ENCODE peak calls at places on chromosomes 1 and 21, in eight cellular contexts. One of them, this sample, is unnamed.

GRCh38 chr1:30768169-30768829 is 10.7 kb upstream of the LAPTM5 start:
- DNase-seq in Panc1: no peak
- DNase-seq in K562: peak; percentile 56
- DNase-seq in ovary: no peak
- DNase-seq in endothelial cell of umbilical vein: no peak
- DNase-seq in CD8-positive, alpha-beta T cell: no peak
- DNase-seq in IMR-90: no peak
- DNase-seq in pancreas: peak; percentile 14
- DNase-seq in this sample: no peak

GRCh38 chr1:36831171-36831810 is 203.0 kb downstream of the GRIK3 start:
- DNase-seq in Panc1: no peak
- DNase-seq in IMR-90: no peak
- DNase-seq in pancreas: no peak
- DNase-seq in ovary: no peak
- DNase-seq in CD8-positive, alpha-beta T cell: no peak
- DNase-seq in endothelial cell of umbilical vein: no peak
- DNase-seq in K562: no peak
- DNase-seq in this sample: no peak

GRCh38 chr21:46045154-46045553 is 52.8 kb upstream of the COL6A2 start:
- DNase-seq in CD8-positive, alpha-beta T cell: no peak
- DNase-seq in Panc1: no peak
- DNase-seq in K562: no peak
- DNase-seq in IMR-90: no peak
- DNase-seq in endothelial cell of umbilical vein: no peak
- DNase-seq in pancreas: no peak
- DNase-seq in ovary: no peak
- DNase-seq in this sample: no peak

GRCh38 chr1:240595476-240595875 is 16.5 kb downstream of the GREM2 start:
- DNase-seq in K562: no peak
- DNase-seq in pancreas: no peak
- DNase-seq in Panc1: no peak
- DNase-seq in CD8-positive, alpha-beta T cell: no peak
- DNase-seq in ovary: no peak
- DNase-seq in endothelial cell of umbilical vein: no peak
- DNase-seq in IMR-90: no peak
- DNase-seq in this sample: no peak

GRCh38 chr1:36126797-36127500 is 1.9 kb upstream of the COL8A2 start:
- DNase-seq in CD8-positive, alpha-beta T cell: no peak
- DNase-seq in K562: no peak
- DNase-seq in pancreas: no peak
- DNase-seq in endothelial cell of umbilical vein: no peak
- DNase-seq in Panc1: no peak
- DNase-seq in ovary: no peak
- DNase-seq in IMR-90: no peak
- DNase-seq in this sample: no peak

GRCh38 chr1:19758227-19758830 is 41.4 kb downstream of the TMCO4 start:
- DNase-seq in pancreas: no peak
- DNase-seq in endothelial cell of umbilical vein: no peak
- DNase-seq in IMR-90: peak; percentile 84
- DNase-seq in ovary: no peak
- DNase-seq in K562: no peak
- DNase-seq in Panc1: no peak
- DNase-seq in CD8-positive, alpha-beta T cell: no peak
- DNase-seq in this sample: peak; percentile 72

GRCh38 chr1:39450956-39451601 is 40.4 kb upstream of the BMP8A start:
- DNase-seq in endothelial cell of umbilical vein: peak; percentile 73
- DNase-seq in pancreas: no peak
- DNase-seq in IMR-90: peak; percentile 89
- DNase-seq in CD8-positive, alpha-beta T cell: no peak
- DNase-seq in ovary: peak; percentile 56
- DNase-seq in Panc1: no peak
- DNase-seq in K562: no peak
- DNase-seq in this sample: no peak

GRCh38 chr1:55584521-55585401 is 369.6 kb upstream of the USP24 start:
- DNase-seq in pancreas: no peak
- DNase-seq in endothelial cell of umbilical vein: peak; percentile 14
- DNase-seq in Panc1: no peak
- DNase-seq in IMR-90: peak; percentile 44
- DNase-seq in ovary: peak; percentile 55
- DNase-seq in CD8-positive, alpha-beta T cell: no peak
- DNase-seq in K562: no peak
- DNase-seq in this sample: no peak

GRCh38 chr1:34549199-34549598 is 205.6 kb upstream of the GJB5 start:
- DNase-seq in K562: peak; percentile 42
- DNase-seq in CD8-positive, alpha-beta T cell: no peak
- DNase-seq in Panc1: no peak
- DNase-seq in endothelial cell of umbilical vein: no peak
- DNase-seq in IMR-90: no peak
- DNase-seq in ovary: no peak
- DNase-seq in pancreas: no peak
- DNase-seq in this sample: no peak

GRCh38 chr1:63362578-63362977 is 4.8 kb upstream of the ALG6 start:
- DNase-seq in IMR-90: no peak
- DNase-seq in Panc1: no peak
- DNase-seq in pancreas: no peak
- DNase-seq in endothelial cell of umbilical vein: no peak
- DNase-seq in K562: no peak
- DNase-seq in CD8-positive, alpha-beta T cell: no peak
- DNase-seq in ovary: no peak
- DNase-seq in this sample: no peak

GRCh38 chr1:165671531-165671930 is 26.8 kb downstream of the ALDH9A1 start:
- DNase-seq in pancreas: no peak
- DNase-seq in ovary: no peak
- DNase-seq in Panc1: no peak
- DNase-seq in CD8-positive, alpha-beta T cell: no peak
- DNase-seq in IMR-90: no peak
- DNase-seq in K562: no peak
- DNase-seq in endothelial cell of umbilical vein: no peak
- DNase-seq in this sample: no peak

GRCh38 chr21:45875416-45875760 is 106.2 kb upstream of the COL6A1 start:
- DNase-seq in endothelial cell of umbilical vein: no peak
- DNase-seq in ovary: no peak
- DNase-seq in K562: no peak
- DNase-seq in pancreas: no peak
- DNase-seq in Panc1: no peak
- DNase-seq in CD8-positive, alpha-beta T cell: no peak
- DNase-seq in IMR-90: no peak
- DNase-seq in this sample: no peak

GRCh38 chr1:57512386-57512785 is 88.5 kb upstream of the DAB1 start:
- DNase-seq in pancreas: no peak
- DNase-seq in IMR-90: no peak
- DNase-seq in CD8-positive, alpha-beta T cell: no peak
- DNase-seq in ovary: no peak
- DNase-seq in K562: no peak
- DNase-seq in Panc1: no peak
- DNase-seq in endothelial cell of umbilical vein: no peak
- DNase-seq in this sample: no peak

GRCh38 chr1:226355679-226356583 is 47.0 kb upstream of the LIN9 start:
- DNase-seq in CD8-positive, alpha-beta T cell: no peak
- DNase-seq in IMR-90: no peak
- DNase-seq in ovary: no peak
- DNase-seq in Panc1: no peak
- DNase-seq in endothelial cell of umbilical vein: no peak
- DNase-seq in pancreas: no peak
- DNase-seq in K562: no peak
- DNase-seq in this sample: no peak

GRCh38 chr1:32859915-32860314 is 10.8 kb downstream of the FNDC5 start:
- DNase-seq in endothelial cell of umbilical vein: no peak
- DNase-seq in pancreas: no peak
- DNase-seq in Panc1: no peak
- DNase-seq in ovary: no peak
- DNase-seq in K562: no peak
- DNase-seq in IMR-90: no peak
- DNase-seq in CD8-positive, alpha-beta T cell: no peak
- DNase-seq in this sample: no peak

GRCh38 chr1:90200637-90201235 is 205.8 kb downstream of the ZNF326 start:
- DNase-seq in endothelial cell of umbilical vein: no peak
- DNase-seq in K562: no peak
- DNase-seq in IMR-90: no peak
- DNase-seq in Panc1: no peak
- DNase-seq in pancreas: no peak
- DNase-seq in CD8-positive, alpha-beta T cell: no peak
- DNase-seq in ovary: no peak
- DNase-seq in this sample: no peak

GRCh38 chr1:47656719-47657685 is 219.2 kb downstream of the FOXD2 start:
- DNase-seq in Panc1: no peak
- DNase-seq in pancreas: no peak
- DNase-seq in ovary: no peak
- DNase-seq in K562: no peak
- DNase-seq in CD8-positive, alpha-beta T cell: no peak
- DNase-seq in IMR-90: peak; percentile 39
- DNase-seq in endothelial cell of umbilical vein: peak; percentile 97
- DNase-seq in this sample: no peak

DNA sequence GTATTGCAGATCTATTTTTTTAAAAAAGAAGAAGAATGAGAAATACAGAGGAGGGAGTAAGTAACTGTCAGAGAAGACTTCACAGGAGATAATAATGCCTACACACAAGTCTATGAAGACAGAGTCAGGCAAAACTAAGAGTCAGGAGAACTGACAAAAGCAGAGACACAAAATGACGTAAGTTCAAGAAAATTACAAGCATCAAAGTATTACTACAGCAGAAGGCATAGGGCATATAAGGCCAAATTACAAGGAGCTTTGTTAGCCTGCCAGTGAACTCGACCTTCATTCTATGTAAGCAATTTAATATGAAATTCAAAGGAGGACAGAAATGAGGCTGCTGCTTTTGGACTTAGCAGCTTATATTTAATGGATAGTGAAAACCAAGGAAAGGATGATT is 23.7 kb downstream of the FAF1 start:
- DNase-seq in IMR-90: peak; percentile 4
- DNase-seq in K562: no peak
- DNase-seq in Panc1: no peak
- DNase-seq in ovary: no peak
- DNase-seq in CD8-positive, alpha-beta T cell: no peak
- DNase-seq in pancreas: no peak
- DNase-seq in endothelial cell of umbilical vein: no peak
- DNase-seq in this sample: no peak
- H3K4me3 ChIP-seq in IMR-90: no peak overlapping the region
- H3K4me3 ChIP-seq in K562: no peak overlapping the region
- H3K4me3 ChIP-seq in Panc1: no peak overlapping the region
- H3K4me3 ChIP-seq in ovary: no peak overlapping the region
- H3K4me3 ChIP-seq in CD8-positive, alpha-beta T cell: no peak overlapping the region
- H3K4me3 ChIP-seq in pancreas: no peak overlapping the region
- H3K4me3 ChIP-seq in endothelial cell of umbilical vein: no peak overlapping the region
- H3K4me3 ChIP-seq in this sample: no peak overlapping the region

DNA sequence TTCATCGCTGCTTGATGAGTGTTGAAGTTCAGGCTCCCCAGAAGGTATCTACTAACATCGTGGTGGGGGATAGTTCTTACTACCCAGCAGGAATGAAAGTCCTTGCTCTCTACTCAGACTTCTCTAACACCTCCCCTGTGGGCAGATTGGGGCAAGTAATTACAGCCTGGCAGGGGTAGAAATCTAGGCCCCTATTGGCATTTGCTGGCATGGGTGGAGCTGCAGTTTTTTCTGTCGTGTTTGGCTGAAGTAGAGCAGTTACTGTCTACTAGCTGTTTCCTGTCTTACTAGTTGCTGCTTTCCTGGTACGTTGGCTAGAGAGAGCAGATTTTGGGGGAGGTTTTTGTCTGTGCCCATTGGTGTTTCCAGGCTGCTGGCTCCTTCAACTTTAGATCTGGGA is 41.6 kb downstream of the ZYG11B start:
- DNase-seq in K562: no peak
- DNase-seq in endothelial cell of umbilical vein: no peak
- DNase-seq in CD8-positive, alpha-beta T cell: no peak
- DNase-seq in pancreas: no peak
- DNase-seq in Panc1: no peak
- DNase-seq in ovary: no peak
- DNase-seq in IMR-90: no peak
- DNase-seq in this sample: no peak
- TF ChIP-seq CTCF in K562: no peak
- TF ChIP-seq CTCF in endothelial cell of umbilical vein: no peak
- TF ChIP-seq CTCF in CD8-positive, alpha-beta T cell: no peak
- TF ChIP-seq CTCF in pancreas: no peak
- TF ChIP-seq CTCF in Panc1: no peak
- TF ChIP-seq CTCF in ovary: no peak
- TF ChIP-seq CTCF in IMR-90: no peak
- TF ChIP-seq CTCF in this sample: no peak

GRCh38 chr1:25217598-25218232 is 14.6 kb downstream of the SYF2 start:
- DNase-seq in Panc1: no peak
- DNase-seq in K562: no peak
- DNase-seq in ovary: no peak
- DNase-seq in CD8-positive, alpha-beta T cell: no peak
- DNase-seq in IMR-90: no peak
- DNase-seq in pancreas: no peak
- DNase-seq in endothelial cell of umbilical vein: no peak
- DNase-seq in this sample: no peak

GRCh38 chr1:25220666-25221065 is 11.6 kb downstream of the SYF2 start:
- DNase-seq in CD8-positive, alpha-beta T cell: no peak
- DNase-seq in K562: no peak
- DNase-seq in pancreas: no peak
- DNase-seq in ovary: no peak
- DNase-seq in IMR-90: no peak
- DNase-seq in Panc1: no peak
- DNase-seq in endothelial cell of umbilical vein: no peak
- DNase-seq in this sample: no peak

GRCh38 chr1:25223471-25223870 is 8.8 kb downstream of the SYF2 start:
- DNase-seq in endothelial cell of umbilical vein: no peak
- DNase-seq in CD8-positive, alpha-beta T cell: no peak
- DNase-seq in pancreas: no peak
- DNase-seq in K562: no peak
- DNase-seq in ovary: no peak
- DNase-seq in IMR-90: peak; percentile 56
- DNase-seq in Panc1: no peak
- DNase-seq in this sample: no peak

GRCh38 chr1:25219661-25220251 is 12.5 kb downstream of the SYF2 start:
- DNase-seq in K562: no peak
- DNase-seq in CD8-positive, alpha-beta T cell: no peak
- DNase-seq in pancreas: no peak
- DNase-seq in Panc1: no peak
- DNase-seq in endothelial cell of umbilical vein: no peak
- DNase-seq in IMR-90: no peak
- DNase-seq in ovary: no peak
- DNase-seq in this sample: no peak

GRCh38 chr1:25222606-25223005 is 9.7 kb downstream of the SYF2 start:
- DNase-seq in IMR-90: no peak
- DNase-seq in K562: no peak
- DNase-seq in CD8-positive, alpha-beta T cell: no peak
- DNase-seq in Panc1: no peak
- DNase-seq in pancreas: no peak
- DNase-seq in endothelial cell of umbilical vein: no peak
- DNase-seq in ovary: no peak
- DNase-seq in this sample: no peak
- H3K4me3 ChIP-seq in IMR-90: no peak overlapping the region
- H3K4me3 ChIP-seq in K562: no peak overlapping the region
- H3K4me3 ChIP-seq in CD8-positive, alpha-beta T cell: no peak overlapping the region
- H3K4me3 ChIP-seq in Panc1: no peak overlapping the region
- H3K4me3 ChIP-seq in pancreas: no peak overlapping the region
- H3K4me3 ChIP-seq in endothelial cell of umbilical vein: no peak overlapping the region
- H3K4me3 ChIP-seq in ovary: no peak overlapping the region
- H3K4me3 ChIP-seq in this sample: no peak overlapping the region

DNA sequence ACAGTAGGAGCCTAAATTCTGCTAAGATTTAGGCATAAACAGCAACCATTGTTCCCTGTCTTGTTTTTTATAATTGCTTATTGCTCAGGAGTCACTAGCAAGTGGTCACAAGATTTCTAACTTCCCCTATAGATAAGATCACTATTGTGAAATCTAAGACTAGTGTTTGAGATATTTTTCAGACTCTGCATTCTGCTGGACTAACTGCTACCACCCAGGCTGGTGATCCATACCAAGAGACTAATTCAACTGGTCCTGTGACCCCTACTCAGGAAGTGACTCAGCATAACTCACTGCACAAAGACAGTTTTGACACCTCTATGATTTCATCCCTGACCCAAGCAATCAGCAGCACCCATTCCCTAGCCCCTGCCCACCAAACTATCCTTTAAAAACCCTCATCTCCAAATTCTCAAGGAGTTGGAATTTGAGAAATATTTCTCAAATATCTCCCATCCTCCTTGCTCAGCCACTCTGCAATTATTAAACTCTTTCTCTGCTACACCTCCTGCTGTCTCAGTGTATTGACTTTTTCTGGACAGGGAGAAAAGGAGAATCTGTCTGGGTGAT is 52.7 kb downstream of the TRIM33 start:
- DNase-seq in IMR-90: peak; percentile 80
- DNase-seq in ovary: no peak
- DNase-seq in K562: peak; percentile 60
- DNase-seq in endothelial cell of umbilical vein: peak; percentile 76
- DNase-seq in Panc1: no peak
- DNase-seq in pancreas: no peak
- DNase-seq in CD8-positive, alpha-beta T cell: no peak
- DNase-seq in this sample: peak; percentile 55
- TF ChIP-seq CTCF in IMR-90: no peak
- TF ChIP-seq CTCF in ovary: no peak
- TF ChIP-seq CTCF in K562: no peak
- TF ChIP-seq CTCF in endothelial cell of umbilical vein: no peak
- TF ChIP-seq CTCF in Panc1: no peak
- TF ChIP-seq CTCF in pancreas: no peak
- TF ChIP-seq CTCF in CD8-positive, alpha-beta T cell: no peak
- TF ChIP-seq CTCF in this sample: no peak